ENCODE peak calls at places on chromosomes 2 and 18, in five cellular contexts. F, P, U, R and Z are unnamed samples.

GRCh38 chr2:181438298-181438697 is 18.9 kb upstream of the ITGA4 start:
- DNase-seq in U (no peak), F (peak; percentile 67), R (no peak), P (peak; percentile 13), Z (no peak)

GRCh38 chr2:58925676-58926081 is 684.6 kb upstream of the FANCL start:
- DNase-seq in F (no peak), U (peak; percentile 10), R (no peak), P (no peak), Z (no peak)

GRCh38 chr2:10668402-10669012 is 21.3 kb downstream of the NOL10 start:
- DNase-seq in U (no peak), R (no peak), P (no peak), F (peak; percentile 64), Z (no peak)

GRCh38 chr18:76274470-76275289 is 220.4 kb downstream of the ZNF516 start:
- DNase-seq in R (no peak), P (no peak), F (peak; percentile 71), U (peak; percentile 28), Z (no peak)

GRCh38 chr2:105800953-105801635 is 56.4 kb downstream of the NCK2 start:
- DNase-seq in U (no peak), R (no peak), F (no peak), P (no peak), Z (no peak)

GRCh38 chr2:180367831-180368230 is 360.7 kb upstream of the CWC22 start:
- DNase-seq in R (no peak), U (no peak), F (no peak), P (no peak), Z (no peak)

GRCh38 chr18:27030403-27030802 is 154.7 kb downstream of the CHST9 start:
- DNase-seq in R (no peak), U (no peak), F (no peak), P (no peak), Z (no peak)

GRCh38 chr2:147288131-147288530 is 556.7 kb upstream of the ACVR2A start:
- DNase-seq in P (no peak), R (no peak), F (no peak), U (no peak), Z (no peak)

GRCh38 chr18:59140287-59140885 is 702 bp downstream of the SEC11C start:
- DNase-seq in F (peak; percentile 56), U (peak; percentile 8), P (no peak), R (no peak), Z (no peak)

GRCh38 chr2:197356136-197356535 is 45.6 kb upstream of the ANKRD44 start:
- DNase-seq in P (no peak), U (no peak), F (peak; percentile 87), R (no peak), Z (no peak)

GRCh38 chr2:33208400-33208799 is 261.6 kb downstream of the LTBP1 start:
- DNase-seq in U (no peak), R (no peak), P (no peak), F (no peak), Z (no peak)

GRCh38 chr2:48600204-48600813 is 17.3 kb upstream of the GTF2A1L start:
- DNase-seq in P (no peak), R (no peak), U (no peak), F (peak; percentile 38), Z (no peak)

GRCh38 chr2:223528036-223528435 is 74.1 kb downstream of the SCG2 start:
- DNase-seq in P (no peak), R (no peak), U (no peak), F (no peak), Z (no peak)

GRCh38 chr2:22281033-22281432 is 1103.9 kb upstream of the KLHL29 start:
- DNase-seq in R (peak; percentile 45), F (no peak), P (no peak), U (no peak), Z (no peak)